ENCODE peak calls at places on chromosomes 12 and 14, in nine cellular contexts. N is LoVo; H is T-helper 22 cell; E is DMS153; X is choroid plexus epithelial cell; I is tibial artery; O is stimulated activated effector memory CD8-positive, alpha-beta T cell treated with anti-CD3 and anti-CD28 coated beads, Interleukin-12 subunit alpha, Interleukin-12 subunit beta, amount 100 ng/mL, for 72 hours; B is brain microvascular endothelial cell; F is activated CD4-positive, alpha-beta T cell treated with anti-CD3 and anti-CD28 coated beads for 48 hours. P is an unnamed sample.
A peak's percentile ranks its signal among the peaks of the same experiment; 100 is the strongest.

GRCh38 chr12:67667276-67668073 is 18.9 kb downstream of the DYRK2 start:
- DNase-seq in F (no peak), I (peak; percentile 91), X (no peak), E (no peak), B (no peak), O (no peak), H (no peak), N (no peak), P (no peak)

GRCh38 chr12:19437996-19438395 is 1.3 kb upstream of the AEBP2 start:
- DNase-seq in I (no peak), H (no peak), O (peak; percentile 42), F (no peak), X (no peak), E (no peak), B (no peak), N (no peak), P (no peak)

GRCh38 chr12:12705833-12706520 is 10.0 kb upstream of the GPR19 start:
- DNase-seq in B (no peak), O (peak; percentile 80), N (no peak), E (no peak), F (peak; percentile 66), H (no peak), I (no peak), X (no peak), P (no peak)

GRCh38 chr14:28681681-28682080 is 84.9 kb upstream of the FOXG1 start:
- DNase-seq in X (no peak), E (no peak), I (no peak), O (no peak), B (no peak), F (no peak), N (no peak), H (no peak), P (no peak)

GRCh38 chr14:70635971-70636595 is 5.6 kb upstream of the TTC9 start:
- DNase-seq in F (no peak), N (peak; percentile 70), H (no peak), B (no peak), E (no peak), I (no peak), O (no peak), X (no peak), P (no peak)

GRCh38 chr12:56221233-56221756 is 427 bp downstream of the RNF41 start:
- DNase-seq in H (no peak), O (no peak), N (peak; percentile 43), E (no peak), F (no peak), B (peak; percentile 48), X (peak; percentile 68), I (peak; percentile 88), P (no peak)

GRCh38 chr14:53964249-53964648 is 7.6 kb upstream of the BMP4 start:
- DNase-seq in I (no peak), H (no peak), O (no peak), B (peak; percentile 60), E (no peak), N (no peak), X (no peak), F (no peak), P (no peak)

GRCh38 chr14:70622111-70622712 is 19.5 kb upstream of the TTC9 start:
- DNase-seq in H (no peak), I (no peak), N (peak; percentile 67), O (peak; percentile 65), F (peak; percentile 61), X (peak; percentile 76), E (peak; percentile 43), B (peak; percentile 29), P (no peak)

GRCh38 chr12:102765736-102766135 is 151.3 kb downstream of the PAH start:
- DNase-seq in F (no peak), I (no peak), O (no peak), X (peak; percentile 85), H (no peak), E (no peak), N (peak; percentile 14), B (peak; percentile 49), P (no peak)

GRCh38 chr12:127781336-127781735 is 485.6 kb upstream of the TMEM132C start:
- DNase-seq in F (no peak), O (no peak), H (no peak), E (no peak), B (no peak), I (no peak), N (no peak), X (no peak), P (no peak)

GRCh38 chr12:117023998-117024960 is 74.9 kb downstream of the TESC start:
- DNase-seq in F (no peak), X (no peak), O (no peak), I (no peak), B (no peak), H (no peak), E (no peak), N (no peak), P (no peak)

GRCh38 chr12:114744696-114745095 is 60.7 kb upstream of the TBX3 start:
- DNase-seq in O (no peak), E (no peak), H (no peak), F (no peak), X (peak; percentile 51), I (no peak), B (no peak), N (no peak), P (no peak)

GRCh38 chr14:104280902-104281767 is 142.7 kb downstream of the KIF26A start:
- DNase-seq in B (no peak), E (no peak), X (no peak), F (no peak), N (no peak), H (no peak), O (no peak), I (peak; percentile 48), P (peak; percentile 11)

GRCh38 chr12:88623777-88624548 is 43.7 kb upstream of the KITLG start:
- DNase-seq in H (no peak), X (no peak), O (no peak), E (no peak), N (no peak), I (no peak), B (no peak), F (no peak), P (no peak)

GRCh38 chr12:130076752-130077151 is 85.5 kb upstream of the FZD10 start:
- DNase-seq in X (no peak), E (no peak), B (no peak), I (no peak), N (no peak), O (no peak), H (no peak), F (no peak), P (no peak)

GRCh38 chr12:32397703-32398102 is 1.7 kb upstream of the FGD4 start:
- DNase-seq in E (peak; percentile 30), N (no peak), I (no peak), B (no peak), F (no peak), X (no peak), H (no peak), O (no peak), P (no peak)

GRCh38 chr12:94074216-94074969 is 74.0 kb upstream of the PLXNC1 start:
- DNase-seq in F (no peak), H (no peak), I (peak; percentile 88), X (no peak), O (no peak), E (no peak), N (no peak), B (no peak), P (no peak)

GRCh38 chr14:38839743-38840375 is 263.2 kb downstream of the SEC23A start:
- DNase-seq in B (peak; percentile 15), X (peak; percentile 47), N (no peak), E (no peak), O (no peak), I (no peak), H (no peak), F (no peak), P (no peak)

GRCh38 chr14:101820283-101820798 is 58.8 kb downstream of the PPP2R5C start:
- DNase-seq in E (no peak), I (no peak), F (peak; percentile 61), X (no peak), B (no peak), N (no peak), O (peak; percentile 75), H (no peak), P (peak; percentile 55)

GRCh38 chr14:96783306-96784224 is 13.6 kb upstream of the VRK1 start:
- DNase-seq in E (no peak), N (no peak), F (no peak), I (no peak), O (no peak), B (no peak), H (no peak), X (no peak), P (no peak)

GRCh38 chr14:90795744-90796143 is 20.5 kb downstream of the TTC7B start:
- DNase-seq in N (no peak), I (no peak), F (no peak), O (no peak), H (no peak), B (peak; percentile 87), E (no peak), X (peak; percentile 84), P (no peak)

GRCh38 chr14:64721899-64722298 is 17.7 kb downstream of the PLEKHG3 start:
- DNase-seq in X (no peak), H (no peak), B (no peak), I (no peak), O (no peak), F (no peak), N (no peak), E (no peak), P (no peak)

P was measured in natural killer cell.